ENCODE peak calls at places on chromosomes 13 and 19, in ten cellular contexts. D is colonic mucosa, Y is thoracic aorta, R is fibroblast of lung, N is stomach, P is left lung, B is H1, Z is upper lobe of right lung, K is kidney epithelial cell, F is esophagus squamous epithelium. G is an unnamed sample. For H3K27me3, the result is how much of the 10 kb centered on the place peaks cover.

GRCh38 chr19:43599635-43600295 is 3.4 kb downstream of the ZNF576 start:
- DNase-seq in D (no peak), Y (no peak), R (no peak), N (no peak), P (no peak), B (no peak), Z (no peak), K (no peak), F (no peak), G (no peak)

GRCh38 chr19:13181747-13182388 is 31.7 kb downstream of the IER2 start:
- DNase-seq in D (peak), Y (no peak), R (peak), N (peak), P (no peak), B (no peak), Z (peak), K (no peak), F (no peak), G (peak)

GRCh38 chr13:44266305-44266704 is 107.3 kb upstream of the SERP2 start:
- DNase-seq in D (no peak), Y (no peak), R (no peak), N (no peak), P (no peak), B (no peak), Z (no peak), K (no peak), F (no peak), G (no peak)

GRCh38 chr19:3033595-3034193 is 4.6 kb upstream of the TLE2 start:
- DNase-seq in D (no peak), Y (no peak), R (no peak), N (no peak), P (no peak), B (no peak), Z (no peak), K (no peak), F (no peak), G (no peak)

GRCh38 chr19:38211206-38211605 is 12.8 kb downstream of the DPF1 start:
- DNase-seq in D (no peak), Y (no peak), R (no peak), N (no peak), P (no peak), B (peak), Z (no peak), K (no peak), F (no peak), G (no peak)

GRCh38 chr19:19405919-19406877 is 723 bp downstream of the GATAD2A start:
- DNase-seq in D (peak), Y (no peak), R (peak), N (peak), P (peak), B (peak), Z (peak), K (no peak), F (no peak), G (peak)

GRCh38 chr19:46482645-46483044 is 11.3 kb upstream of the PNMA8A start:
- DNase-seq in D (no peak), Y (no peak), R (peak), N (no peak), P (no peak), B (no peak), Z (no peak), K (no peak), F (no peak), G (no peak)

GRCh38 chr19:51821921-51822716 is 27.2 kb downstream of the FPR3 start:
- DNase-seq in D (no peak), Y (no peak), R (no peak), N (no peak), P (no peak), B (no peak), Z (no peak), K (no peak), F (no peak), G (no peak)

GRCh38 chr19:10946964-10947657 is 13.7 kb upstream of the SMARCA4 start:
- DNase-seq in D (no peak), Y (no peak), R (peak), N (no peak), P (no peak), B (no peak), Z (no peak), K (no peak), F (no peak), G (no peak)

GRCh38 chr13:29761160-29761559 is 89.3 kb downstream of the UBL3 start:
- DNase-seq in D (no peak), Y (no peak), R (no peak), N (no peak), P (no peak), B (no peak), Z (no peak), K (no peak), F (no peak), G (no peak)

GRCh38 chr13:34623331-34623730 is 318.7 kb upstream of the NBEA start:
- DNase-seq in D (no peak), Y (no peak), R (no peak), N (no peak), P (no peak), B (no peak), Z (no peak), K (no peak), F (no peak), G (no peak)

GRCh38 chr19:3712663-3713531 is 4.7 kb downstream of the TJP3 start:
- DNase-seq in D (peak), Y (no peak), R (no peak), N (peak), P (no peak), B (no peak), Z (peak), K (no peak), F (no peak), G (no peak)

GRCh38 chr19:17076539-17076919 is 952 bp downstream of the MYO9B start:
- DNase-seq in D (no peak), Y (no peak), R (no peak), N (no peak), P (peak), B (no peak), Z (no peak), K (no peak), F (no peak), G (peak)

GRCh38 chr13:111664060-111664459 is 343.6 kb downstream of the TEX29 start:
- DNase-seq in D (no peak), Y (no peak), R (no peak), N (no peak), P (no peak), B (peak), Z (no peak), K (no peak), F (no peak), G (no peak)

GRCh38 chr13:73898276-73898675 is 235.9 kb downstream of the KLF12 start:
- DNase-seq in D (no peak), Y (no peak), R (no peak), N (no peak), P (no peak), B (no peak), Z (no peak), K (no peak), F (no peak), G (no peak)

GRCh38 chr13:20714563-20715339 is 11.3 kb downstream of the IL17D start:
- DNase-seq in D (no peak), Y (no peak), R (peak), N (no peak), P (no peak), B (no peak), Z (no peak), K (no peak), F (no peak), G (no peak)

GRCh38 chr13:76884167-76884566 is 2.0 kb downstream of the KCTD12 start:
- DNase-seq in D (peak), Y (no peak), R (peak), N (peak), P (peak), B (no peak), Z (peak), K (no peak), F (no peak), G (peak)

GRCh38 chr19:43642531-43642930 is 2.9 kb upstream of the CADM4 start:
- DNase-seq in D (no peak), Y (no peak), R (no peak), N (no peak), P (no peak), B (no peak), Z (no peak), K (no peak), F (no peak), G (no peak)

GRCh38 chr13:41137951-41138350 is 5.3 kb upstream of the KBTBD6 start:
- DNase-seq in D (no peak), Y (no peak), R (peak), N (no peak), P (no peak), B (no peak), Z (no peak), K (peak), F (no peak), G (no peak)

GRCh38 chr19:49988433-49988832 is 27.5 kb upstream of the SIGLEC11 start:
- DNase-seq in D (no peak), Y (no peak), R (peak), N (no peak), P (peak), B (no peak), Z (no peak), K (no peak), F (no peak), G (no peak)

GRCh38 chr19:835201-835810 is 5.5 kb upstream of the PRTN3 start:
- DNase-seq in D (no peak), Y (no peak), R (no peak), N (no peak), P (peak), B (no peak), Z (no peak), K (no peak), F (no peak), G (no peak)

GRCh38 chr13:51266642-51267041 is 44.4 kb downstream of the FAM124A start:
- DNase-seq in D (no peak), Y (no peak), R (no peak), N (no peak), P (no peak), B (no peak), Z (no peak), K (no peak), F (no peak), G (no peak)

DNA sequence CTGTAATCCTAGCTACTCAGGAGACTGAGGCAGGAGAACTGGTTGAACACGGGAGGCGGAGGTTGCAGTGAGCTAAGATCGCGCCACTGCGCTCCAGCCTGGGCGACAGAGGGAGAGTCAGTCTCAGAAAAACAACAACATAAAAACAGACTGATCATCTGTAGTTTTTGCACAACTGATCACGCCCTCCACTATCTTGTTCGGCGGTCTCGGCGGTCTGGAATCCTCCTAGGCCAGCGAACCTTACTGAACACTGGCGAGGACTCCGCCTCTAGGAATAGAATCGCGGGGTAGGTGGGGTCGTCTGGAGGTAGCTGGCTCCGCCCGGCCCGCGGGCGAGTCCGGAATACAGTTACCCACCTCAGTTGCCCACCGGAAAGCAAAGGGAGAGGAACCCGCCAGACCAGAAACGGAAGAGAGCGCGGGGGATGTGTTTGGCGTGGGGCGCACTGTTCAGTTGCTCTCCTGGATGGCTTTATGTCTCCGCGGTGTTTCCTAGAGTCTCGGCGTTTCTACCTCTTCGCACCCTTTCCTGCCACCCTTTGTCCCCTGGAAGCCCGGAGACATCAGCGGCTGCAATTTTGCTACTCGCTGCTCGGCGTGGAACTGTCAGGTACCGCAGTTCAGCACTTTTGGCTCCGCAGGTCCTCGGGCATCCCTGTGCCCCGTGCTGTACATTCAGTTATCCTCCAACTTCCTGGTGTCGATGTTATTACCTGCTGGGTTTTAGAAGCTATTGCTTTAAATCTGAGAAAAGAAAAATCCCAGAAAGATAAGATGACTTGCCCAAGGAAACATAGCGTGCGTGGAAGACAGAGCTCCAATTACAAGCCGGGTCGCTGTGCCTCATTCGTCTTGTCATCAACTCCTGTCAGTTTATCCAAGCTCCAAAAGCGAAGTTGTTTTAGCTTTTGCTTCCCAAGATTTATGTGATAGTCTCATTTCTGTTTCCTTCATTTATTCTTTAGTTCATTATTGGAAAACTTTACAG is 24.9 kb upstream of the HNRNPA1L2 start:
- DNase-seq in D (peak), Y (peak), R (peak), N (peak), P (peak), B (peak), Z (peak), K (peak), F (peak), G (peak)
- TF ChIP-seq CTCF in D (no peak), Y (no peak), R (no peak), N (no peak), P (no peak), B (no peak), Z (no peak), K (no peak), F (no peak), G (no peak)

GRCh38 chr13:28494537-28494860 is 429 bp downstream of the FLT1 start:
- DNase-seq in D (no peak), Y (no peak), R (no peak), N (no peak), P (peak), B (no peak), Z (peak), K (no peak), F (no peak), G (no peak)
- H3K27me3 ChIP-seq in D (under half), Y (under half), R (half or more), N (half or more), P (half or more), B (under half), Z (half or more), K (half or more), F (half or more), G (under half)

DNA sequence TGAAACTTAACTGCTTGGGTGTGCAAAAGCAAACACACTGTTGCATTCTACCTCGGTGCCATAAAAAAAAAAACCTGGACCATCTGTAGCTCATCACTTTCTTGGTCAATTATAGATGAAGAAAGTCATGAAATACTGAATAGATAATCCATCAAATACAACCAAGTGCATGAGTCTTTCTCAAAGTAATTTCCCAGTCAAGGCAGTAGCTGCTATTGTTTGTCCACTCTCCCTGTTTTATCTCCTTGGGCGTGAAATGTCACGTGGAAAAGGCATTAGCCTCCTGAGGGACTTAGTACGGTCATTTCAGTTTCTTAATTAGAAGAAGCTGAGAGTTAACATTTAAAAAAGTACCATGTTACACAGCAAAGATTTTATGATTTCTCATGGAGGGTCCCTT is 1697.9 kb downstream of the PCDH9 start:
- DNase-seq in D (no peak), Y (no peak), R (no peak), N (no peak), P (no peak), B (no peak), Z (no peak), K (no peak), F (no peak), G (no peak)
- TF ChIP-seq CTCF in D (no peak), Y (no peak), R (no peak), N (no peak), P (no peak), B (no peak), Z (no peak), K (no peak), F (no peak), G (no peak)

GRCh38 chr19:47848871-47849473 is 10.1 kb upstream of the TPRX2 start:
- DNase-seq in D (peak), Y (no peak), R (no peak), N (no peak), P (no peak), B (peak), Z (peak), K (no peak), F (no peak), G (no peak)
- H3K27me3 ChIP-seq in D (under half), Y (under half), R (under half), N (half or more), P (under half), B (under half), Z (half or more), K (under half), F (half or more), G (under half)

GRCh38 chr19:29289020-29289419 is 76.1 kb upstream of the UQCRFS1 start:
- DNase-seq in D (no peak), Y (no peak), R (no peak), N (no peak), P (no peak), B (no peak), Z (peak), K (no peak), F (no peak), G (no peak)

GRCh38 chr19:29292146-29292545 is 79.2 kb upstream of the UQCRFS1 start:
- DNase-seq in D (no peak), Y (no peak), R (no peak), N (no peak), P (no peak), B (no peak), Z (no peak), K (no peak), F (no peak), G (no peak)

GRCh38 chr19:29293292-29293691 is 80.3 kb upstream of the UQCRFS1 start:
- DNase-seq in D (no peak), Y (no peak), R (no peak), N (no peak), P (no peak), B (no peak), Z (peak), K (no peak), F (no peak), G (no peak)

GRCh38 chr19:29292562-29292961 is 79.6 kb upstream of the UQCRFS1 start:
- DNase-seq in D (no peak), Y (no peak), R (no peak), N (no peak), P (no peak), B (no peak), Z (peak), K (no peak), F (no peak), G (no peak)

DNA sequence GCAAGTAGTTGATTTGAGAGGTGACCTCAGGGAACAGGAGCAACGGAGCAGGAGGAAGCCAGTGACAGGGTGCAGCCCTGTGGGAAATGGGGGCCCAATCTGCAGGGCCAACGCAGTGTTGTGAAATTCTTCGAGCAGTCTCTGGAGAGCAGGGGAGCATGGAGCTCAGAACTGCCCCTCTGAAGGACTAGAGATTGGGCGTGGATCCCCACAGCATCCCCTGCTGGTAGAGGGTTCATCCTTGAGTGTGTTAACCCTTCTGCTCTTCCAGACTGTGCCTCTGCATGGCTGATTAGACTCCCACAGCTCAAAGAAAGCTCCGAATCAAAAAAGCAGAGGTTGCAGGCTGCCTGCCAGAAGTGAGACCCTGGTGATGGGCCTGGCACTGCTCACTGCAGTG is 77.9 kb upstream of the UQCRFS1 start:
- DNase-seq in D (no peak), Y (no peak), R (no peak), N (no peak), P (no peak), B (no peak), Z (peak), K (no peak), F (no peak), G (no peak)
- TF ChIP-seq CTCF in D (no peak), Y (no peak), R (no peak), N (no peak), P (no peak), B (peak), Z (no peak), K (no peak), F (no peak), G (peak)

GRCh38 chr19:39496063-39496462 is 2.7 kb upstream of the DLL3 start:
- DNase-seq in D (no peak), Y (no peak), R (no peak), N (no peak), P (no peak), B (no peak), Z (no peak), K (no peak), F (no peak), G (no peak)
- H3K27me3 ChIP-seq in D (under half), Y (under half), R (under half), N (half or more), P (under half), B (under half), Z (under half), K (under half), F (half or more), G (under half)

GRCh38 chr19:39405930-39406655 is 554 bp upstream of the ZFP36 start:
- DNase-seq in D (peak), Y (peak), R (no peak), N (no peak), P (no peak), B (peak), Z (no peak), K (no peak), F (peak), G (no peak)
- TF ChIP-seq CTCF in D (no peak), Y (no peak), R (no peak), N (no peak), P (no peak), B (no peak), Z (no peak), K (no peak), F (no peak), G (no peak)

G was measured in GM06990.